ENCODE peak calls at places on chromosomes 5 and 9, in four cellular contexts. Q is HT1080, V is fibroblast of lung, Z is SW480. E is an unnamed sample.

GRCh38 chr9:20844916-20845315 is 160.9 kb downstream of the FOCAD start:
- DNase-seq in Q (no peak), V (peak; percentile 23), Z (no peak), E (no peak)

GRCh38 chr5:34563951-34564705 is 92.0 kb upstream of the RAI14 start:
- DNase-seq in Q (peak; percentile 76), V (peak; percentile 75), Z (no peak), E (peak; percentile 40)

GRCh38 chr5:135718151-135718550 is 116.3 kb upstream of the SLC25A48 start:
- DNase-seq in Q (peak; percentile 50), V (no peak), Z (peak; percentile 80), E (no peak)

GRCh38 chr5:169298193-169298592 is 2.7 kb downstream of the SLIT3 start:
- DNase-seq in Q (no peak), V (no peak), Z (no peak), E (no peak)

GRCh38 chr9:77810047-77810446 is 161.9 kb upstream of the GNA14 start:
- DNase-seq in Q (no peak), V (no peak), Z (no peak), E (no peak)

GRCh38 chr9:99368341-99369326 is 146.6 kb downstream of the SEC61B start:
- DNase-seq in Q (peak; percentile 64), V (peak; percentile 95), Z (no peak), E (peak; percentile 51)

GRCh38 chr5:179700401-179700918 is 1.7 kb downstream of the CANX start:
- DNase-seq in Q (no peak), V (peak; percentile 7), Z (no peak), E (peak; percentile 12)

GRCh38 chr5:55446690-55447351 is 87.9 kb downstream of the PLPP1 start:
- DNase-seq in Q (no peak), V (no peak), Z (no peak), E (no peak)

GRCh38 chr5:16505904-16506303 is 40.3 kb upstream of the ZNF622 start:
- DNase-seq in Q (no peak), V (no peak), Z (no peak), E (no peak)

GRCh38 chr5:135439426-135440205 is 7.5 kb downstream of the DCANP1 start:
- DNase-seq in Q (no peak), V (no peak), Z (no peak), E (no peak)

GRCh38 chr5:92380069-92380770 is 997.1 kb upstream of the ARRDC3 start:
- DNase-seq in Q (peak; percentile 4), V (peak; percentile 26), Z (no peak), E (peak; percentile 10)

GRCh38 chr9:129311638-129312037 is 133.6 kb upstream of the IER5L start:
- DNase-seq in Q (no peak), V (no peak), Z (no peak), E (no peak)

GRCh38 chr9:96138616-96139015 is 163.4 kb downstream of the HSD17B3 start:
- DNase-seq in Q (no peak), V (no peak), Z (no peak), E (no peak)

GRCh38 chr9:15422355-15423327 is at the start of gene SNAPC3:
- DNase-seq in Q (peak; percentile 95), V (peak; percentile 95), Z (peak; percentile 92), E (peak; percentile 97)

GRCh38 chr9:118991366-118992285 is 377.6 kb downstream of the BRINP1 start:
- DNase-seq in Q (peak; percentile 11), V (no peak), Z (peak; percentile 2), E (no peak)

GRCh38 chr9:121604242-121604641 is 47.2 kb upstream of the DAB2IP start:
- DNase-seq in Q (peak; percentile 20), V (no peak), Z (peak; percentile 60), E (no peak)

GRCh38 chr5:139901251-139901575 is 105.6 kb downstream of the PSD2 start:
- DNase-seq in Q (no peak), V (no peak), Z (no peak), E (no peak)

GRCh38 chr9:27108981-27109541 is at the start of gene TEK:
- DNase-seq in Q (no peak), V (peak; percentile 28), Z (no peak), E (peak; percentile 58)

GRCh38 chr5:95655575-95655974 is 9.0 kb downstream of the RFESD start:
- DNase-seq in Q (no peak), V (no peak), Z (no peak), E (no peak)

GRCh38 chr9:110502842-110503241 is 76.7 kb downstream of the SVEP1 start:
- DNase-seq in Q (peak; percentile 26), V (no peak), Z (no peak), E (no peak)

GRCh38 chr9:123053711-123054110 is 20.2 kb downstream of the GPR21 start:
- DNase-seq in Q (no peak), V (no peak), Z (no peak), E (peak; percentile 17)

GRCh38 chr9:94952553-94953373 is 226.3 kb downstream of the AOPEP start:
- DNase-seq in Q (no peak), V (no peak), Z (no peak), E (peak; percentile 91)

GRCh38 chr5:76470978-76471377 is 67.9 kb downstream of the IQGAP2 start:
- DNase-seq in Q (no peak), V (no peak), Z (no peak), E (no peak)

GRCh38 chr9:131876486-131876885 is 136.6 kb upstream of the RAPGEF1 start:
- DNase-seq in Q (no peak), V (no peak), Z (no peak), E (no peak)

GRCh38 chr5:93807860-93808259 is 66.5 kb upstream of the POU5F2 start:
- DNase-seq in Q (no peak), V (no peak), Z (no peak), E (no peak)

GRCh38 chr5:150734579-150735384 is 24.0 kb downstream of the DCTN4 start:
- DNase-seq in Q (peak; percentile 2), V (no peak), Z (no peak), E (no peak)

GRCh38 chr5:128227984-128228383 is 144.4 kb downstream of the SLC12A2 start:
- DNase-seq in Q (peak; percentile 97), V (peak; percentile 87), Z (peak; percentile 36), E (no peak)

GRCh38 chr9:137459601-137460362 is 648 bp upstream of the NSMF start:
- DNase-seq in Q (no peak), V (no peak), Z (no peak), E (no peak)

GRCh38 chr5:177225798-177226197 is 77.7 kb downstream of the RAB24 start:
- DNase-seq in Q (no peak), V (no peak), Z (no peak), E (no peak)

GRCh38 chr5:132815454-132815853 is 2.4 kb downstream of the SOWAHA start:
- DNase-seq in Q (no peak), V (peak; percentile 66), Z (no peak), E (no peak)

GRCh38 chr9:104993291-104993963 is 65.5 kb upstream of the ABCA1 start:
- DNase-seq in Q (peak; percentile 52), V (peak; percentile 81), Z (no peak), E (peak; percentile 45)

GRCh38 chr9:4508246-4508906 is 18.1 kb downstream of the SLC1A1 start:
- DNase-seq in Q (peak; percentile 47), V (no peak), Z (peak; percentile 84), E (no peak)

GRCh38 chr9:89440548-89440947 is 57.4 kb downstream of the SEMA4D start:
- DNase-seq in Q (no peak), V (no peak), Z (no peak), E (no peak)

GRCh38 chr5:83464261-83464660 is 7.3 kb upstream of the VCAN start:
- DNase-seq in Q (no peak), V (no peak), Z (no peak), E (no peak)

GRCh38 chr9:69535911-69536310 is 136.3 kb downstream of the APBA1 start:
- DNase-seq in Q (no peak), V (peak; percentile 9), Z (no peak), E (no peak)

GRCh38 chr9:11973011-11973410 is 720.2 kb upstream of the TYRP1 start:
- DNase-seq in Q (no peak), V (no peak), Z (no peak), E (no peak)

E was measured in dermis blood vessel endothelial cell.